ENCODE peak calls at places on chromosomes 13 and 19, in ten cellular contexts. One of them, this sample, is unnamed.

GRCh38 chr13:41259875-41260501 is 3.4 kb downstream of the MTRF1 start:
- DNase-seq in Karpas-422: no peak
- DNase-seq in naive thymus-derived CD4-positive, alpha-beta T cell: no peak
- DNase-seq in fibroblast of lung: no peak
- DNase-seq in CD8-positive, alpha-beta memory T cell: no peak
- DNase-seq in SK-N-SH: no peak
- DNase-seq in cardiac muscle cell: no peak
- DNase-seq in tibial nerve: no peak
- DNase-seq in AG04450: no peak
- DNase-seq in WERI-Rb-1: no peak
- DNase-seq in this sample: no peak

GRCh38 chr19:45973564-45974338 is at the start of gene NOVA2:
- DNase-seq in AG04450: no peak
- DNase-seq in naive thymus-derived CD4-positive, alpha-beta T cell: no peak
- DNase-seq in tibial nerve: peak; percentile 43
- DNase-seq in CD8-positive, alpha-beta memory T cell: no peak
- DNase-seq in SK-N-SH: peak; percentile 100
- DNase-seq in WERI-Rb-1: peak; percentile 91
- DNase-seq in cardiac muscle cell: peak; percentile 78
- DNase-seq in fibroblast of lung: peak; percentile 81
- DNase-seq in Karpas-422: peak; percentile 90
- DNase-seq in this sample: peak; percentile 91

GRCh38 chr19:54095136-54095858 is 5.3 kb downstream of the OSCAR start:
- DNase-seq in CD8-positive, alpha-beta memory T cell: no peak
- DNase-seq in WERI-Rb-1: no peak
- DNase-seq in fibroblast of lung: no peak
- DNase-seq in AG04450: no peak
- DNase-seq in SK-N-SH: no peak
- DNase-seq in Karpas-422: no peak
- DNase-seq in tibial nerve: no peak
- DNase-seq in naive thymus-derived CD4-positive, alpha-beta T cell: no peak
- DNase-seq in cardiac muscle cell: no peak
- DNase-seq in this sample: no peak

GRCh38 chr13:86681223-86681622 is 882.0 kb upstream of the SLITRK6 start:
- DNase-seq in AG04450: no peak
- DNase-seq in fibroblast of lung: no peak
- DNase-seq in SK-N-SH: no peak
- DNase-seq in naive thymus-derived CD4-positive, alpha-beta T cell: no peak
- DNase-seq in CD8-positive, alpha-beta memory T cell: no peak
- DNase-seq in tibial nerve: no peak
- DNase-seq in cardiac muscle cell: no peak
- DNase-seq in Karpas-422: no peak
- DNase-seq in WERI-Rb-1: no peak
- DNase-seq in this sample: no peak

GRCh38 chr13:39259371-39259770 is 221.1 kb downstream of the NHLRC3 start:
- DNase-seq in CD8-positive, alpha-beta memory T cell: no peak
- DNase-seq in Karpas-422: no peak
- DNase-seq in WERI-Rb-1: no peak
- DNase-seq in tibial nerve: no peak
- DNase-seq in cardiac muscle cell: no peak
- DNase-seq in AG04450: no peak
- DNase-seq in fibroblast of lung: no peak
- DNase-seq in naive thymus-derived CD4-positive, alpha-beta T cell: no peak
- DNase-seq in SK-N-SH: no peak
- DNase-seq in this sample: no peak

GRCh38 chr19:40424637-40425449 is 949 bp downstream of the SERTAD1 start:
- DNase-seq in Karpas-422: peak; percentile 59
- DNase-seq in SK-N-SH: no peak
- DNase-seq in cardiac muscle cell: peak; percentile 51
- DNase-seq in CD8-positive, alpha-beta memory T cell: no peak
- DNase-seq in WERI-Rb-1: no peak
- DNase-seq in naive thymus-derived CD4-positive, alpha-beta T cell: no peak
- DNase-seq in tibial nerve: no peak
- DNase-seq in fibroblast of lung: peak; percentile 23
- DNase-seq in AG04450: no peak
- DNase-seq in this sample: peak; percentile 47

GRCh38 chr19:41695745-41696144 is 7.7 kb upstream of the CEACAM7 start:
- DNase-seq in AG04450: no peak
- DNase-seq in fibroblast of lung: no peak
- DNase-seq in SK-N-SH: no peak
- DNase-seq in cardiac muscle cell: no peak
- DNase-seq in naive thymus-derived CD4-positive, alpha-beta T cell: no peak
- DNase-seq in CD8-positive, alpha-beta memory T cell: no peak
- DNase-seq in Karpas-422: no peak
- DNase-seq in WERI-Rb-1: no peak
- DNase-seq in tibial nerve: no peak
- DNase-seq in this sample: no peak

GRCh38 chr19:18500376-18500775 is 21.5 kb downstream of the ELL start:
- DNase-seq in SK-N-SH: no peak
- DNase-seq in fibroblast of lung: no peak
- DNase-seq in AG04450: no peak
- DNase-seq in cardiac muscle cell: no peak
- DNase-seq in CD8-positive, alpha-beta memory T cell: no peak
- DNase-seq in tibial nerve: no peak
- DNase-seq in WERI-Rb-1: no peak
- DNase-seq in Karpas-422: no peak
- DNase-seq in naive thymus-derived CD4-positive, alpha-beta T cell: no peak
- DNase-seq in this sample: peak; percentile 89

GRCh38 chr19:53068199-53068598 is 23.7 kb downstream of the ERVV-2 start:
- DNase-seq in Karpas-422: no peak
- DNase-seq in CD8-positive, alpha-beta memory T cell: no peak
- DNase-seq in fibroblast of lung: no peak
- DNase-seq in tibial nerve: no peak
- DNase-seq in SK-N-SH: no peak
- DNase-seq in naive thymus-derived CD4-positive, alpha-beta T cell: no peak
- DNase-seq in WERI-Rb-1: no peak
- DNase-seq in cardiac muscle cell: no peak
- DNase-seq in AG04450: no peak
- DNase-seq in this sample: no peak
- H3K9me3 ChIP-seq in Karpas-422: peaks cover 46% of the 10 kb centered on the region
- H3K9me3 ChIP-seq in CD8-positive, alpha-beta memory T cell: peaks cover 47% of the 10 kb centered on the region
- H3K9me3 ChIP-seq in fibroblast of lung: peaks cover 6% of the 10 kb centered on the region
- H3K9me3 ChIP-seq in tibial nerve: peaks cover 81% of the 10 kb centered on the region
- H3K9me3 ChIP-seq in SK-N-SH: peaks cover 12% of the 10 kb centered on the region
- H3K9me3 ChIP-seq in naive thymus-derived CD4-positive, alpha-beta T cell: peaks cover 91% of the 10 kb centered on the region
- H3K9me3 ChIP-seq in WERI-Rb-1: peaks cover 15% of the 10 kb centered on the region
- H3K9me3 ChIP-seq in cardiac muscle cell: peaks cover 6% of the 10 kb centered on the region
- H3K9me3 ChIP-seq in AG04450: peaks cover 71% of the 10 kb centered on the region
- H3K9me3 ChIP-seq in this sample: peaks cover 37% of the 10 kb centered on the region

DNA sequence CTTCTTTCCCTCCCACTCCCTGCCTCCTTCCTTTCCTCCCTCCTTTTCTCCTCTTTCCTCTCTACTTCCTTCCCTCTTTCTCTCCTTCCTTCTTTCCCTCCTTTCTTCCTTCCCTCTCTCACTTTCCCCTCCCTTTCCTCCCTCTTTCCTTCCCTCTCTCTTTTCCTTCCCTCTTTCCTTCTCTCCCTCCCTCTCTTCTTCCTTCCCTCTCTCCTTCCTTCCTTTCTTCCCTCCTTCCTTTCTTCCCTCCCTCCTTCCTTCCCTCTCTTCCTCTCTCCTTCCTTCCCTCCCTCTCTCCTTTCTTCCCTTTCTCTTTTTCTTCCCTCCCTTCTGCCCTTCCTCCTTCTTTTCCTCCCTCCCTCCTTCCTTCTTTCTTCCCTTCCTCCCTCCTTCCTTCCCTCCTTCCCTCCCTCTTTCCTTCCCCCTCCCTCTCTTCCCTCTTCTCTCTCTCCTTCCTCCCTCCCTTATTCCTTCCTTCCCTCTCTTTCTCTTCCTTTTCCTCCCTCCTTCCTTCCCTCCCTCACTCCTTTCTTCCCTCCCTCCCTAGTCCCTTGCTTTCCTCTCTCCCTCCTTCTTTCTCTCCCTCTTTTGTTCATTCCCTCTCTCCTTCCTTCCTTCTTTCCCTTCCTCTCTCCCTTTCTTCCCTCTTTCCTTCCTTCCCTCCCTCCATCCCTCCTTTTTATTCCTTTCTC is 443.9 kb downstream of the ZNF536 start:
- DNase-seq in WERI-Rb-1: no peak
- DNase-seq in SK-N-SH: no peak
- DNase-seq in tibial nerve: no peak
- DNase-seq in naive thymus-derived CD4-positive, alpha-beta T cell: no peak
- DNase-seq in fibroblast of lung: no peak
- DNase-seq in AG04450: no peak
- DNase-seq in cardiac muscle cell: no peak
- DNase-seq in Karpas-422: no peak
- DNase-seq in CD8-positive, alpha-beta memory T cell: no peak
- DNase-seq in this sample: no peak
- H3K9me3 ChIP-seq in WERI-Rb-1: no peaks in the 10 kb centered on the region
- H3K9me3 ChIP-seq in SK-N-SH: no peaks in the 10 kb centered on the region
- H3K9me3 ChIP-seq in tibial nerve: no peaks in the 10 kb centered on the region
- H3K9me3 ChIP-seq in naive thymus-derived CD4-positive, alpha-beta T cell: no peaks in the 10 kb centered on the region
- H3K9me3 ChIP-seq in fibroblast of lung: no peaks in the 10 kb centered on the region
- H3K9me3 ChIP-seq in AG04450: no peaks in the 10 kb centered on the region
- H3K9me3 ChIP-seq in cardiac muscle cell: no peaks in the 10 kb centered on the region
- H3K9me3 ChIP-seq in Karpas-422: no peaks in the 10 kb centered on the region
- H3K9me3 ChIP-seq in CD8-positive, alpha-beta memory T cell: no peaks in the 10 kb centered on the region
- H3K9me3 ChIP-seq in this sample: no peaks in the 10 kb centered on the region

GRCh38 chr19:6489278-6490061 is 7.9 kb upstream of the DENND1C start:
- DNase-seq in tibial nerve: no peak
- DNase-seq in fibroblast of lung: no peak
- DNase-seq in naive thymus-derived CD4-positive, alpha-beta T cell: no peak
- DNase-seq in AG04450: no peak
- DNase-seq in WERI-Rb-1: no peak
- DNase-seq in Karpas-422: peak; percentile 90
- DNase-seq in CD8-positive, alpha-beta memory T cell: no peak
- DNase-seq in cardiac muscle cell: no peak
- DNase-seq in SK-N-SH: no peak
- DNase-seq in this sample: peak; percentile 10

GRCh38 chr19:6495947-6496346 is 6.2 kb downstream of the TUBB4A start:
- DNase-seq in WERI-Rb-1: no peak
- DNase-seq in SK-N-SH: no peak
- DNase-seq in tibial nerve: no peak
- DNase-seq in naive thymus-derived CD4-positive, alpha-beta T cell: no peak
- DNase-seq in cardiac muscle cell: no peak
- DNase-seq in AG04450: no peak
- DNase-seq in fibroblast of lung: no peak
- DNase-seq in Karpas-422: peak; percentile 22
- DNase-seq in CD8-positive, alpha-beta memory T cell: no peak
- DNase-seq in this sample: peak; percentile 49

GRCh38 chr19:6490134-6490533 is 8.5 kb upstream of the DENND1C start:
- DNase-seq in Karpas-422: peak; percentile 49
- DNase-seq in tibial nerve: no peak
- DNase-seq in AG04450: no peak
- DNase-seq in cardiac muscle cell: no peak
- DNase-seq in naive thymus-derived CD4-positive, alpha-beta T cell: no peak
- DNase-seq in WERI-Rb-1: no peak
- DNase-seq in SK-N-SH: no peak
- DNase-seq in fibroblast of lung: no peak
- DNase-seq in CD8-positive, alpha-beta memory T cell: no peak
- DNase-seq in this sample: no peak

GRCh38 chr19:6494438-6495036 is 7.6 kb downstream of the TUBB4A start:
- DNase-seq in naive thymus-derived CD4-positive, alpha-beta T cell: no peak
- DNase-seq in fibroblast of lung: no peak
- DNase-seq in tibial nerve: no peak
- DNase-seq in WERI-Rb-1: no peak
- DNase-seq in SK-N-SH: no peak
- DNase-seq in Karpas-422: peak; percentile 23
- DNase-seq in CD8-positive, alpha-beta memory T cell: no peak
- DNase-seq in cardiac muscle cell: no peak
- DNase-seq in AG04450: no peak
- DNase-seq in this sample: peak; percentile 32

DNA sequence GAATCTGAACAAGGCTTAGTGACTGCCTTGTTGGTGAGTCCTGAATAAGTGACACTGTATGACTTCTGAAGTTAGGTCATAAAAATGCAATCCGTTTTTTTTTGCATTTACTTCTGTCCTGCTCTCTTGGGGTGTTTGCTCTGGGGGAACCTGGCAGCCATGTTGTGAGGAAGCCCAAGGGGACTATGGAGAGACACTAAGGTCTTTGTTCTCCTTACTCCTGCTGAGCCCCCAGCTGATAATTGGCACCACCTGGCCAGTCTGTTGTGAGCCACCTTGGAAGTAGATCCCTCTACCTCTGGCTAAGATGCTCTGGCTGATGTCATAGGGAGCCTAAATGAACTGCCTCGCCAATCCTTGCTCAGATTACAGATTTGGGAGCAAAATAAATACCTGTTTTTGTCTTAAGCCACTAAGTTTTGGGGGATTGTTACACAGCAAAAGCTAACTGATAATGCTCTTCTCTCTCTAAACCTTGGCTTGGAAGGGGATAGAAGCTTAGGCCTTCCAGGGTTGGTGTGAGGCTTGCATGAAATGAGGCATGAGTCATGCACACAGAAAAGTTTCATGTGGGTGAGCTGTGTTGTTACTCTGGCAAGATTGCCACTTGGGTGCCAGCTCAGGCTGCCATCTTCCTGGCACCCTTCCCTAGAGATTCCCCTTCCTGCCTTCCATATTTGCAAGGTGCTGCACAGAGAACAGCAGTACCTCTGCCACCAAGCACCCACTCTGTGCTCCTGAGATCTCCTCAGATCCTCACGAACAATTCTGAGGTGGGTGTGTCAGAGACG is 10.1 kb downstream of the TUBB4A start:
- DNase-seq in naive thymus-derived CD4-positive, alpha-beta T cell: no peak
- DNase-seq in SK-N-SH: no peak
- DNase-seq in WERI-Rb-1: no peak
- DNase-seq in cardiac muscle cell: no peak
- DNase-seq in AG04450: no peak
- DNase-seq in CD8-positive, alpha-beta memory T cell: no peak
- DNase-seq in fibroblast of lung: no peak
- DNase-seq in Karpas-422: no peak
- DNase-seq in tibial nerve: no peak
- DNase-seq in this sample: peak; percentile 37
- H3K9me3 ChIP-seq in naive thymus-derived CD4-positive, alpha-beta T cell: peaks cover 6% of the 10 kb centered on the region
- H3K9me3 ChIP-seq in SK-N-SH: no peaks in the 10 kb centered on the region
- H3K9me3 ChIP-seq in WERI-Rb-1: peaks cover 3% of the 10 kb centered on the region
- H3K9me3 ChIP-seq in cardiac muscle cell: no peaks in the 10 kb centered on the region
- H3K9me3 ChIP-seq in AG04450: peaks cover 15% of the 10 kb centered on the region
- H3K9me3 ChIP-seq in CD8-positive, alpha-beta memory T cell: no peaks in the 10 kb centered on the region
- H3K9me3 ChIP-seq in fibroblast of lung: no peaks in the 10 kb centered on the region
- H3K9me3 ChIP-seq in Karpas-422: no peaks in the 10 kb centered on the region
- H3K9me3 ChIP-seq in tibial nerve: no peaks in the 10 kb centered on the region
- H3K9me3 ChIP-seq in this sample: no peaks in the 10 kb centered on the region

GRCh38 chr19:15915109-15915508 is 17.2 kb upstream of the CYP4F2 start:
- DNase-seq in SK-N-SH: no peak
- DNase-seq in naive thymus-derived CD4-positive, alpha-beta T cell: no peak
- DNase-seq in WERI-Rb-1: no peak
- DNase-seq in AG04450: no peak
- DNase-seq in cardiac muscle cell: no peak
- DNase-seq in CD8-positive, alpha-beta memory T cell: no peak
- DNase-seq in tibial nerve: no peak
- DNase-seq in fibroblast of lung: no peak
- DNase-seq in Karpas-422: no peak
- DNase-seq in this sample: no peak

GRCh38 chr19:15913830-15914229 is 16.0 kb upstream of the CYP4F2 start:
- DNase-seq in WERI-Rb-1: no peak
- DNase-seq in Karpas-422: no peak
- DNase-seq in CD8-positive, alpha-beta memory T cell: no peak
- DNase-seq in SK-N-SH: no peak
- DNase-seq in naive thymus-derived CD4-positive, alpha-beta T cell: no peak
- DNase-seq in fibroblast of lung: no peak
- DNase-seq in tibial nerve: no peak
- DNase-seq in AG04450: no peak
- DNase-seq in cardiac muscle cell: no peak
- DNase-seq in this sample: no peak

GRCh38 chr19:15913384-15913783 is 15.5 kb upstream of the CYP4F2 start:
- DNase-seq in Karpas-422: no peak
- DNase-seq in naive thymus-derived CD4-positive, alpha-beta T cell: no peak
- DNase-seq in CD8-positive, alpha-beta memory T cell: no peak
- DNase-seq in fibroblast of lung: no peak
- DNase-seq in SK-N-SH: no peak
- DNase-seq in AG04450: no peak
- DNase-seq in cardiac muscle cell: no peak
- DNase-seq in WERI-Rb-1: no peak
- DNase-seq in tibial nerve: no peak
- DNase-seq in this sample: no peak

GRCh38 chr19:15911599-15912237 is 13.8 kb upstream of the CYP4F2 start:
- DNase-seq in fibroblast of lung: no peak
- DNase-seq in SK-N-SH: no peak
- DNase-seq in WERI-Rb-1: no peak
- DNase-seq in AG04450: no peak
- DNase-seq in tibial nerve: no peak
- DNase-seq in CD8-positive, alpha-beta memory T cell: no peak
- DNase-seq in cardiac muscle cell: no peak
- DNase-seq in Karpas-422: no peak
- DNase-seq in naive thymus-derived CD4-positive, alpha-beta T cell: no peak
- DNase-seq in this sample: no peak
- H3K9me3 ChIP-seq in fibroblast of lung: no peaks in the 10 kb centered on the region
- H3K9me3 ChIP-seq in SK-N-SH: no peaks in the 10 kb centered on the region
- H3K9me3 ChIP-seq in WERI-Rb-1: peaks cover 8% of the 10 kb centered on the region
- H3K9me3 ChIP-seq in AG04450: peaks cover 4% of the 10 kb centered on the region
- H3K9me3 ChIP-seq in tibial nerve: peaks cover 12% of the 10 kb centered on the region
- H3K9me3 ChIP-seq in CD8-positive, alpha-beta memory T cell: peaks cover 4% of the 10 kb centered on the region
- H3K9me3 ChIP-seq in cardiac muscle cell: no peaks in the 10 kb centered on the region
- H3K9me3 ChIP-seq in Karpas-422: no peaks in the 10 kb centered on the region
- H3K9me3 ChIP-seq in naive thymus-derived CD4-positive, alpha-beta T cell: peaks cover 13% of the 10 kb centered on the region
- H3K9me3 ChIP-seq in this sample: no peaks in the 10 kb centered on the region